ENCODE peak calls at places on chromosomes 13 and 19, in nine cellular contexts. T, G, O, D, A, H, M, U and F are unnamed samples.

GRCh38 chr13:23750383-23751121 is 138.6 kb downstream of the MIPEP start:
- DNase-seq in T (peak; percentile 61), G (no peak), O (no peak), D (no peak), A (peak; percentile 90), H (no peak), M (no peak), U (peak; percentile 90), F (peak; percentile 63)

GRCh38 chr19:45874620-45874966 is 10.5 kb downstream of the FOXA3 start:
- DNase-seq in T (no peak), G (no peak), O (no peak), D (no peak), A (no peak), H (peak; percentile 5), M (no peak), U (no peak), F (no peak)

GRCh38 chr13:29679357-29680050 is 84.0 kb upstream of the SLC7A1 start:
- DNase-seq in T (no peak), G (no peak), O (peak; percentile 87), D (no peak), A (no peak), H (peak; percentile 58), M (no peak), U (no peak), F (peak; percentile 34)

GRCh38 chr19:40370997-40371801 is 18.8 kb downstream of the HIPK4 start:
- DNase-seq in T (no peak), G (no peak), O (no peak), D (no peak), A (no peak), H (no peak), M (no peak), U (no peak), F (no peak)

GRCh38 chr19:52533901-52534300 is 6.4 kb downstream of the ZNF808 start:
- DNase-seq in T (no peak), G (no peak), O (no peak), D (no peak), A (no peak), H (peak; percentile 65), M (no peak), U (no peak), F (no peak)

GRCh38 chr19:13025819-13026477 is 30.7 kb downstream of the NFIX start:
- DNase-seq in T (no peak), G (no peak), O (peak; percentile 27), D (no peak), A (no peak), H (no peak), M (no peak), U (no peak), F (no peak)

GRCh38 chr13:40971321-40971720 is 47.8 kb downstream of the ELF1 start:
- DNase-seq in T (no peak), G (no peak), O (no peak), D (no peak), A (no peak), H (no peak), M (no peak), U (no peak), F (no peak)

GRCh38 chr19:14507704-14508246 is 10.4 kb downstream of the DNAJB1 start:
- DNase-seq in T (no peak), G (no peak), O (peak; percentile 63), D (no peak), A (peak; percentile 92), H (no peak), M (no peak), U (peak; percentile 81), F (peak; percentile 51)

GRCh38 chr19:15452111-15453047 is 2.6 kb upstream of the WIZ start:
- DNase-seq in T (peak; percentile 82), G (peak; percentile 86), O (peak; percentile 94), D (no peak), A (peak; percentile 79), H (peak; percentile 97), M (no peak), U (peak; percentile 88), F (peak; percentile 86)

GRCh38 chr13:100689191-100689590 is 14.6 kb upstream of the TMTC4 start:
- DNase-seq in T (no peak), G (no peak), O (no peak), D (no peak), A (no peak), H (no peak), M (no peak), U (no peak), F (no peak)

GRCh38 chr13:49958321-49958720 is 22.2 kb upstream of the SPRYD7 start:
- DNase-seq in T (peak; percentile 9), G (no peak), O (no peak), D (no peak), A (no peak), H (no peak), M (no peak), U (no peak), F (no peak)

GRCh38 chr19:54392078-54392477 is 23.2 kb upstream of the TTYH1 start:
- DNase-seq in T (no peak), G (no peak), O (no peak), D (no peak), A (no peak), H (no peak), M (no peak), U (no peak), F (no peak)

GRCh38 chr19:51514866-51515481 is 13.4 kb upstream of the SIGLEC12 start:
- DNase-seq in T (peak; percentile 45), G (no peak), O (peak; percentile 55), D (peak; percentile 60), A (peak; percentile 36), H (no peak), M (peak; percentile 1), U (peak; percentile 71), F (peak; percentile 69)

GRCh38 chr13:93549326-93549855 is 322.8 kb downstream of the GPC6 start:
- DNase-seq in T (no peak), G (no peak), O (no peak), D (no peak), A (no peak), H (no peak), M (no peak), U (no peak), F (no peak)

DNA sequence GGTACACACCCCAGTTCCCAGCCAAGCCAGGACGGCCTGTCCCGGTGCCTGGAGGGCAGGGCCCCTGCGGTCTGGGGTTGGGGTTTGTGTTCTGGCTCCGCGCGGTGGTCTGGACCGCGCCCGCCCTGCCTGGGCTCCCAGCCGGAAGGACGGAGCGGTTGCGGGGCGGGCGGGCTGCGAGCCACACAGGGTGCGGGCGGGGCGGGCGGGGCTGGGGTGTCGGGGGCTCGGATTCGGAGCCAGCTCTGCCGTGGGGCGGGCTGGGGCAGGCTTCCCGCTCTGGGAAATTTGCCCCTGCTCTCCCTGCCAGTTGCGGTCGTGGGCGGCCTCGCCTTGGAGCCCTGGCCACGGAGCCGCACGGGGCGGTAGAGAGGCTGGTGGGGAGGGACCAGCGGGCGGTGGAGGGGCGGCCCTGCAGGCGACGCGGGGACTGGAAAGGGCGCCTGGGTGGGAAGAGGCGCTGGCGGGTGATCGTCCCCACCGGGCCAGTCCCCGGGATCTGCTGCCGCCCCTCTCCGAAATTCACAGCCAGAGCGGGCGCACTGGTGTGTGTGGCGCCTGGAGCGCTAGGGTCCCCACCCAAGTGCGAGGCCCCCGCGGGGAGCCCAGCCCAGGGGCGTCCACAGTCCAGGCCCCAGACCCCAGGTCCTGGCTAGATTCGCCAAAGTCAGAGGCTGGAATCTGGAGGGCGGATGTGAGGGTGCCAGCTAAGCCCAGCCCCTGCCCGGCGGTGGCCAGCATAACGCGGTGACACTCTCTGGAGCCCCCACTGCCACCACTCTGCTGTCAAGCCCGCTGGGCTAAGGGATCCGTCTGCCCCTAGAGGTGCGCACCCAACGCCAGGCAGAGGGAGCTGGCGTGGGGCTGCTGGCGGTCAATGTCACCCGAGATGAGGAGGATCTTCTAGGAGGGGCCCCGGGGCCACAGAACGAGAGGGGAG is 11.0 kb upstream of the ZNF492 start:
- DNase-seq in T (no peak), G (no peak), O (no peak), D (no peak), A (no peak), H (peak; percentile 51), M (no peak), U (no peak), F (no peak)
- H3K4me3 ChIP-seq in T (no peak overlapping the region), G (no peak overlapping the region), O (no peak overlapping the region), D (no peak overlapping the region), A (no peak overlapping the region), H (no peak overlapping the region), M (no peak overlapping the region), U (no peak overlapping the region), F (no peak overlapping the region)

DNA sequence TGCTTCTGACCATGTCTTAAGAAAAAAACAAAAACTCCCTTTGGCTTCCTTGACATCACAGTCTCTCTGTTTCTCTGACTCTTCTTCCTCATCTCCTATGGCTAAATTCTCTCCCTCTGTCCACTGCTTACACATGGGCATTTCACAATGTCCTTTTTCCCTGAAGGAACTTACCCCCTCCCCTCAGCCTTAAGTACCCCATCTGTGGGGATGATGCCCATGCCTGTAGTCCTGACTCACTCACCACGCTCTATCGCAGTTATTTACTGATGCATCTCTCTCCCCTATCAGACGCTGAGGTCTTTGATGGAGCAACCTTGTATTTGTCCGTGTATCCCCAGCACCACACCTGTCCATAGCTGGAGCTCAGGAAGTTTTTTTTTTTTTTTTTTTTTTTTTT is 32.4 kb downstream of the ACTN4 start:
- DNase-seq in T (no peak), G (no peak), O (no peak), D (no peak), A (no peak), H (no peak), M (no peak), U (peak; percentile 51), F (no peak)
- H3K4me3 ChIP-seq in T (no peak overlapping the region), G (no peak overlapping the region), O (no peak overlapping the region), D (no peak overlapping the region), A (no peak overlapping the region), H (no peak overlapping the region), M (no peak overlapping the region), U (no peak overlapping the region), F (no peak overlapping the region)

GRCh38 chr13:27918041-27918917 is 1.5 kb upstream of the PDX1 start:
- DNase-seq in T (no peak), G (no peak), O (no peak), D (no peak), A (no peak), H (no peak), M (no peak), U (no peak), F (no peak)

GRCh38 chr13:27918918-27919255 is 913 bp upstream of the PDX1 start:
- DNase-seq in T (no peak), G (no peak), O (no peak), D (no peak), A (no peak), H (no peak), M (no peak), U (no peak), F (no peak)

GRCh38 chr13:27920677-27921420 is 1.0 kb downstream of the PDX1 start:
- DNase-seq in T (no peak), G (no peak), O (no peak), D (no peak), A (no peak), H (no peak), M (no peak), U (no peak), F (peak; percentile 13)

GRCh38 chr13:27919934-27920676 is at the start of gene PDX1:
- DNase-seq in T (no peak), G (peak; percentile 71), O (no peak), D (no peak), A (no peak), H (no peak), M (no peak), U (no peak), F (no peak)

GRCh38 chr13:27919299-27919933 is 384 bp upstream of the PDX1 start:
- DNase-seq in T (peak; percentile 12), G (no peak), O (no peak), D (no peak), A (no peak), H (no peak), M (no peak), U (no peak), F (no peak)
- H3K4me3 ChIP-seq in T (no peak overlapping the region), G (peak overlapping the region; percentile 49), O (no peak overlapping the region), D (no peak overlapping the region), A (no peak overlapping the region), H (peak overlapping the region; percentile 26), M (no peak overlapping the region), U (no peak overlapping the region), F (no peak overlapping the region)

GRCh38 chr19:574658-575526 is 2.5 kb downstream of the BSG start:
- DNase-seq in T (peak; percentile 44), G (peak; percentile 36), O (peak; percentile 26), D (no peak), A (peak; percentile 15), H (peak; percentile 82), M (no peak), U (peak; percentile 32), F (peak; percentile 51)
- H3K4me3 ChIP-seq in T (peak overlapping the region; percentile 32), G (peak overlapping the region; percentile 99), O (no peak overlapping the region), D (no peak overlapping the region), A (peak overlapping the region; percentile 27), H (peak overlapping the region; percentile 37), M (peak overlapping the region; percentile 44), U (peak overlapping the region; percentile 42), F (peak overlapping the region; percentile 40)